ENCODE peak calls at places on chromosome 11, in ten cellular contexts. V is T47D, R is Right ventricle myocardium superior, U is choroid plexus epithelial cell, G is NCI-H510A, O is midbrain, J is NB4, S is pons, D is HFF-Myc, H is omental fat pad. X is an unnamed sample.

GRCh38 chr11:74932797-74933196 is 16.1 kb downstream of the XRRA1 start:
- DNase-seq in J (no peak), V (no peak), U (peak; percentile 45), D (no peak), S (no peak), O (no peak), G (no peak), H (no peak), R (no peak), X (no peak)

GRCh38 chr11:70002433-70002832 is 75.7 kb upstream of the ANO1 start:
- DNase-seq in H (no peak), D (no peak), U (no peak), O (no peak), V (no peak), J (peak; percentile 65), G (no peak), S (no peak), R (no peak), X (no peak)

GRCh38 chr11:35256296-35256695 is 117.3 kb downstream of the CD44 start:
- DNase-seq in O (no peak), H (no peak), G (no peak), U (no peak), D (no peak), J (no peak), V (no peak), R (no peak), S (no peak), X (no peak)

GRCh38 chr11:32173435-32173834 is 82.6 kb downstream of the RCN1 start:
- DNase-seq in O (peak; percentile 66), H (no peak), J (peak; percentile 57), S (peak; percentile 58), U (peak; percentile 80), V (no peak), D (peak; percentile 7), R (peak; percentile 63), G (no peak), X (peak; percentile 27)

GRCh38 chr11:69293087-69293486 is 868 bp upstream of the MYEOV start:
- DNase-seq in G (no peak), H (no peak), S (no peak), O (no peak), R (peak; percentile 34), D (no peak), J (no peak), V (peak; percentile 72), U (no peak), X (no peak)

GRCh38 chr11:1825039-1825740 is 9.6 kb upstream of the SYT8 start:
- DNase-seq in V (peak; percentile 55), U (peak; percentile 21), H (no peak), J (peak; percentile 43), O (no peak), R (peak; percentile 67), D (no peak), G (no peak), S (no peak), X (no peak)

GRCh38 chr11:79514695-79515094 is 73.9 kb upstream of the TENM4 start:
- DNase-seq in V (no peak), O (no peak), H (no peak), D (no peak), J (no peak), S (no peak), U (no peak), R (no peak), G (no peak), X (no peak)

GRCh38 chr11:27469333-27469680 is 3.3 kb downstream of the LGR4 start:
- DNase-seq in S (peak; percentile 11), U (no peak), J (no peak), G (no peak), R (no peak), D (no peak), H (no peak), V (no peak), O (no peak), X (no peak)

GRCh38 chr11:65981972-65982823 is 19.8 kb downstream of the EIF1AD start:
- DNase-seq in V (no peak), S (no peak), U (no peak), R (no peak), G (no peak), J (no peak), H (no peak), O (no peak), D (no peak), X (no peak)

GRCh38 chr11:19458231-19458630 is 217.5 kb upstream of the E2F8 start:
- DNase-seq in S (no peak), D (no peak), V (no peak), J (no peak), G (no peak), R (no peak), H (no peak), U (no peak), O (no peak), X (no peak)

GRCh38 chr11:10314199-10315072 is 9.6 kb downstream of the ADM start:
- DNase-seq in G (no peak), D (no peak), J (peak; percentile 68), R (no peak), V (peak; percentile 43), S (peak; percentile 77), H (no peak), O (peak; percentile 7), U (peak; percentile 91), X (no peak)

GRCh38 chr11:125224391-125225015 is 60.0 kb downstream of the PKNOX2 start:
- DNase-seq in R (peak; percentile 56), S (peak; percentile 19), V (no peak), O (no peak), G (no peak), J (peak; percentile 23), D (no peak), H (no peak), U (peak; percentile 65), X (no peak)

GRCh38 chr11:3840870-3841425 is at the start of gene RHOG:
- DNase-seq in G (no peak), D (no peak), S (no peak), O (peak; percentile 68), V (peak; percentile 57), J (no peak), U (peak; percentile 87), H (no peak), R (peak; percentile 91), X (peak; percentile 20)

GRCh38 chr11:87926250-87926970 is 248.8 kb downstream of the RAB38 start:
- DNase-seq in H (no peak), G (no peak), D (peak; percentile 44), J (peak; percentile 58), V (no peak), O (no peak), R (no peak), U (peak; percentile 78), S (no peak), X (no peak)

X was measured in pulmonary artery endothelial cell.